ENCODE peak calls at places on chromosomes 7 and 10, in ten cellular contexts. T is sigmoid colon, X is transverse colon, J is breast epithelium, H is uterus, E is tibial nerve, P is K562, C is spleen, B is GM12878, F is adrenal gland. N is an unnamed sample.
A peak's percentile ranks its signal among the peaks of the same experiment; 100 is the strongest.

GRCh38 chr10:35079763-35080162 is 10.4 kb downstream of the CUL2 start:
- DNase-seq in P (no peak), C (no peak), H (no peak), E (no peak), J (no peak), X (no peak), F (peak; percentile 81), T (no peak), B (no peak), N (no peak)

GRCh38 chr7:37508063-37508462 is 59.4 kb upstream of the ELMO1 start:
- DNase-seq in J (no peak), X (no peak), T (no peak), C (no peak), H (no peak), E (no peak), P (no peak), B (no peak), F (no peak), N (no peak)

GRCh38 chr10:75547391-75548298 is 116.2 kb downstream of the LRMDA start:
- DNase-seq in B (peak; percentile 33), J (no peak), X (no peak), T (no peak), P (no peak), E (no peak), H (peak; percentile 27), F (peak; percentile 19), C (no peak), N (no peak)

GRCh38 chr7:116216956-116217570 is 6.7 kb downstream of the TES start:
- DNase-seq in H (no peak), X (no peak), F (no peak), P (no peak), E (no peak), T (no peak), C (no peak), B (no peak), J (no peak), N (no peak)

GRCh38 chr7:124566576-124566975 is 199.0 kb downstream of the GPR37 start:
- DNase-seq in E (no peak), T (no peak), C (no peak), X (no peak), P (no peak), B (no peak), F (no peak), J (peak; percentile 78), H (no peak), N (no peak)

GRCh38 chr10:2790437-2790836 is 276.9 kb upstream of the PFKP start:
- DNase-seq in C (no peak), E (no peak), H (no peak), X (no peak), F (no peak), J (no peak), T (no peak), P (no peak), B (no peak), N (no peak)

GRCh38 chr10:7512487-7512886 is 101.7 kb upstream of the SFMBT2 start:
- DNase-seq in J (no peak), F (no peak), P (peak; percentile 17), H (no peak), E (no peak), C (no peak), B (no peak), T (no peak), X (no peak), N (no peak)

GRCh38 chr10:77493851-77494788 is 143.5 kb downstream of the KCNMA1 start:
- DNase-seq in X (no peak), T (no peak), J (no peak), B (no peak), P (peak; percentile 11), F (no peak), C (no peak), H (no peak), E (no peak), N (no peak)

GRCh38 chr7:30470783-30471182 is 7.8 kb downstream of the NOD1 start:
- DNase-seq in F (peak; percentile 64), H (peak; percentile 81), B (no peak), E (no peak), X (peak; percentile 53), P (peak; percentile 55), J (no peak), T (peak; percentile 87), C (no peak), N (no peak)

DNA sequence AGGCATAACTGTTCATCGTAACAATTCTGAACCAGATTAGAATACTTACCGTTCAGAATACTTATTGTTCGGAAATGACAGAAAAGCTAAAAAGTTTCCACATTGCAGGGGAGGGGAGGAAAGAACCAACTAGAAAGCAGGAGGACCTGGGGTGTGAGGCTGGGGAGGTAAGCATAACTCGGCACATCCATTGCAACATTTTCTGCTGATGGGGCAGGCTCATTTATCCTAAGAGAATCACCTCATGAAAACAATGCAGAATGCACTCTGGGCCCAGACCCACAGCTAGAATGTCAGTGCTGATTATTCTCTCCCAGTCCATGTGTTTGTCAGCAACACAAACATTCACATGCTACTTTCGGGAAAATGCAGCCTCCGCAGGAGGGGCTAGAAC is 9.6 kb downstream of the DNMBP start:
- DNase-seq in X (no peak), E (no peak), C (no peak), H (no peak), B (no peak), P (no peak), T (peak; percentile 18), F (no peak), J (no peak), N (no peak)
- H3K4me1 ChIP-seq in X (peaks cover 20% of the 10 kb centered on the region), E (no peaks in the 10 kb centered on the region), C (peaks cover under 1% of the 10 kb centered on the region), H (peaks cover 6% of the 10 kb centered on the region), B (peaks cover 25% of the 10 kb centered on the region), P (peaks cover 11% of the 10 kb centered on the region), T (peaks cover 73% of the 10 kb centered on the region), F (peaks cover 34% of the 10 kb centered on the region), J (peaks cover 5% of the 10 kb centered on the region), N (peaks cover 7% of the 10 kb centered on the region)

GRCh38 chr10:73576178-73576889 is 14.8 kb downstream of the USP54 start:
- DNase-seq in T (peak; percentile 79), E (no peak), H (peak; percentile 80), J (peak; percentile 44), C (no peak), F (peak; percentile 80), X (no peak), P (no peak), B (peak; percentile 17), N (no peak)
- TF ChIP-seq POLR2A in T (peak; percentile 93), E (peak; percentile 54), H (peak; percentile 58), J (peak; percentile 39), C (no peak), F (peak; percentile 21), X (peak; percentile 77), P (no peak), B (no peak), N (peak; percentile 62)

GRCh38 chr7:1638113-1638726 is 31.9 kb upstream of the ELFN1 start:
- DNase-seq in H (no peak), T (no peak), P (no peak), B (no peak), J (no peak), X (no peak), E (no peak), F (no peak), C (no peak), N (no peak)

GRCh38 chr7:1639578-1640175 is 30.4 kb upstream of the ELFN1 start:
- DNase-seq in C (no peak), E (no peak), X (no peak), P (no peak), J (no peak), T (no peak), H (no peak), F (no peak), B (no peak), N (no peak)

GRCh38 chr7:1640376-1641172 is 29.5 kb upstream of the ELFN1 start:
- DNase-seq in C (no peak), H (no peak), J (no peak), X (no peak), E (no peak), T (no peak), P (peak; percentile 68), F (no peak), B (no peak), N (no peak)

GRCh38 chr7:1637155-1637554 is 32.9 kb upstream of the ELFN1 start:
- DNase-seq in T (no peak), X (no peak), P (no peak), B (no peak), C (no peak), J (no peak), E (no peak), H (no peak), F (no peak), N (no peak)

DNA sequence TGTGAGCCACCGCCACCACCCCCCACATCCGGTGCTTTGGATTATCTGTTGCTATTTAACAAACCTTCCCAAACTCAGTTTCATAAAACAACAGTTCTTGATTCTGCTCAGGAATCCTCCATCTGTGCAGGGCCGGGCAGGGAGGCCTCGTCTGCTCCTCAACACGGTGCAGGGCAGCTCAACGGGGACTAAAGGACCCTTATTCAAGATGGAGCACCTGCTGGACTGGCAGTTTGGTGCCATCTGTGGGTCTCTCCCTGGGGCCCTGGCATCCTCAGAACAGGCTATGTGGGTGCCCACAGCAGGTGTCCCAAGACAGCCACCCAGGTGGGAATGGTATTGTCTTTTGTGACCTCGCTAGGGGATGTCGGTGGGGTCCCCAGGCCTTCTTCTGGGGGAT is 31.0 kb upstream of the ELFN1 start:
- DNase-seq in X (no peak), C (no peak), H (no peak), B (no peak), P (no peak), T (no peak), F (no peak), E (no peak), J (no peak), N (no peak)
- H3K4me1 ChIP-seq in X (no peaks in the 10 kb centered on the region), C (no peaks in the 10 kb centered on the region), H (no peaks in the 10 kb centered on the region), B (no peaks in the 10 kb centered on the region), P (peaks cover 4% of the 10 kb centered on the region), T (no peaks in the 10 kb centered on the region), F (no peaks in the 10 kb centered on the region), E (no peaks in the 10 kb centered on the region), J (no peaks in the 10 kb centered on the region), N (no peaks in the 10 kb centered on the region)

GRCh38 chr10:69089638-69090599 is 2.0 kb downstream of the SRGN start:
- DNase-seq in X (peak; percentile 61), E (no peak), P (peak; percentile 67), J (peak; percentile 20), H (peak; percentile 32), C (peak; percentile 84), B (peak; percentile 65), F (peak; percentile 51), T (no peak), N (no peak)
- TF ChIP-seq POLR2A in X (peak; percentile 61), E (no peak), P (peak; percentile 28), J (no peak), H (no peak), C (peak; percentile 53), B (peak; percentile 58), F (no peak), T (no peak), N (no peak)

DNA sequence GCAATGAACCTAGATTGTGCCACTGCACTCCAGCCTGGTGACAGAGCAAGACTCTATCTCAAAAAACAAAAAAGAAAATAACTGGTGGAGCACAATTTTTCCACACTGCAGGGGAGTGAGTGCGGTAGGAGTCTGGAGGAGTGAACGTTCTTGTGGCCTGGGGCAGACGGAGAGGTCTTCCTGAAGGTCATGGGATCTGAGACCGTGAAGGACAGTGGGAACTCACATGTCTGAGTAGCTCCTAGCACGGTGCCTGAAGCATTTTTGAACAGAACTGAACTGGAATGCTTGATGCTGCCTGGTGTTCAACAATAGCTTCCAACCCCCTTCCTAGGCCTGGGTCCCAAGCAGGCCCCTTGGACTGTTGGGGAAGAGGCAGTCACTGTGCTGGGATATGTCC is 84.3 kb upstream of the PODXL start:
- DNase-seq in E (no peak), H (no peak), T (no peak), C (no peak), B (no peak), X (no peak), P (no peak), J (no peak), F (no peak), N (no peak)
- H3K4me1 ChIP-seq in E (no peaks in the 10 kb centered on the region), H (no peaks in the 10 kb centered on the region), T (no peaks in the 10 kb centered on the region), C (no peaks in the 10 kb centered on the region), B (no peaks in the 10 kb centered on the region), X (no peaks in the 10 kb centered on the region), P (no peaks in the 10 kb centered on the region), J (no peaks in the 10 kb centered on the region), F (no peaks in the 10 kb centered on the region), N (no peaks in the 10 kb centered on the region)

GRCh38 chr7:2405601-2406345 is 2.4 kb downstream of the CHST12 start:
- DNase-seq in T (no peak), F (peak; percentile 74), C (peak; percentile 86), B (peak; percentile 89), X (peak; percentile 61), H (no peak), E (no peak), J (no peak), P (peak; percentile 70), N (no peak)
- TF ChIP-seq POLR2A in T (no peak), F (no peak), C (no peak), B (peak; percentile 73), X (no peak), H (no peak), E (no peak), J (no peak), P (no peak), N (no peak)

N was measured in esophagus squamous epithelium.